ENCODE peak calls at places on chromosomes 6 and 20, in seven cellular contexts. One of them, this sample, is unnamed.

GRCh38 chr6:111657146-111657545 is 51.5 kb upstream of the TRAF3IP2 start:
- DNase-seq in body of pancreas: no peak
- DNase-seq in A549: peak; percentile 20
- DNase-seq in tibial artery: no peak
- DNase-seq in A673: no peak
- DNase-seq in CD8-positive, alpha-beta memory T cell: no peak
- DNase-seq in fibroblast of lung: peak; percentile 75
- DNase-seq in this sample: no peak

GRCh38 chr6:125913864-125914351 is 42.7 kb upstream of the HINT3 start:
- DNase-seq in body of pancreas: no peak
- DNase-seq in A549: peak; percentile 93
- DNase-seq in tibial artery: no peak
- DNase-seq in A673: peak; percentile 88
- DNase-seq in CD8-positive, alpha-beta memory T cell: no peak
- DNase-seq in fibroblast of lung: peak; percentile 95
- DNase-seq in this sample: no peak

GRCh38 chr20:19284400-19285178 is 72.1 kb downstream of the SLC24A3 start:
- DNase-seq in body of pancreas: no peak
- DNase-seq in A549: no peak
- DNase-seq in tibial artery: no peak
- DNase-seq in A673: no peak
- DNase-seq in CD8-positive, alpha-beta memory T cell: no peak
- DNase-seq in fibroblast of lung: no peak
- DNase-seq in this sample: no peak

GRCh38 chr20:2386516-2387179 is 5.9 kb downstream of the TGM6 start:
- DNase-seq in body of pancreas: no peak
- DNase-seq in A549: no peak
- DNase-seq in tibial artery: no peak
- DNase-seq in A673: no peak
- DNase-seq in CD8-positive, alpha-beta memory T cell: no peak
- DNase-seq in fibroblast of lung: peak; percentile 87
- DNase-seq in this sample: no peak

GRCh38 chr6:120805267-120805666 is 529.0 kb downstream of the TBC1D32 start:
- DNase-seq in body of pancreas: no peak
- DNase-seq in A549: no peak
- DNase-seq in tibial artery: no peak
- DNase-seq in A673: no peak
- DNase-seq in CD8-positive, alpha-beta memory T cell: no peak
- DNase-seq in fibroblast of lung: peak; percentile 52
- DNase-seq in this sample: no peak

GRCh38 chr6:170365581-170365980 is 59.0 kb downstream of the FAM120B start:
- DNase-seq in body of pancreas: no peak
- DNase-seq in A549: no peak
- DNase-seq in tibial artery: no peak
- DNase-seq in A673: no peak
- DNase-seq in CD8-positive, alpha-beta memory T cell: no peak
- DNase-seq in fibroblast of lung: no peak
- DNase-seq in this sample: no peak

GRCh38 chr6:45617441-45617840 is 239.7 kb upstream of the SUPT3H start:
- DNase-seq in body of pancreas: no peak
- DNase-seq in A549: no peak
- DNase-seq in tibial artery: no peak
- DNase-seq in A673: no peak
- DNase-seq in CD8-positive, alpha-beta memory T cell: no peak
- DNase-seq in fibroblast of lung: peak; percentile 83
- DNase-seq in this sample: no peak

GRCh38 chr6:129967427-129967826 is 51.0 kb upstream of the L3MBTL3 start:
- DNase-seq in body of pancreas: no peak
- DNase-seq in A549: no peak
- DNase-seq in tibial artery: no peak
- DNase-seq in A673: no peak
- DNase-seq in CD8-positive, alpha-beta memory T cell: no peak
- DNase-seq in fibroblast of lung: no peak
- DNase-seq in this sample: no peak

GRCh38 chr6:13183446-13184088 is 144.8 kb downstream of the TBC1D7 start:
- DNase-seq in body of pancreas: no peak
- DNase-seq in A549: no peak
- DNase-seq in tibial artery: no peak
- DNase-seq in A673: no peak
- DNase-seq in CD8-positive, alpha-beta memory T cell: no peak
- DNase-seq in fibroblast of lung: no peak
- DNase-seq in this sample: no peak

GRCh38 chr20:31363295-31363694 is 5.1 kb upstream of the DEFB118 start:
- DNase-seq in body of pancreas: no peak
- DNase-seq in A549: no peak
- DNase-seq in tibial artery: no peak
- DNase-seq in A673: no peak
- DNase-seq in CD8-positive, alpha-beta memory T cell: no peak
- DNase-seq in fibroblast of lung: no peak
- DNase-seq in this sample: no peak

GRCh38 chr6:129704708-129705107 is 5.3 kb downstream of the ARHGAP18 start:
- DNase-seq in body of pancreas: no peak
- DNase-seq in A549: no peak
- DNase-seq in tibial artery: no peak
- DNase-seq in A673: no peak
- DNase-seq in CD8-positive, alpha-beta memory T cell: no peak
- DNase-seq in fibroblast of lung: no peak
- DNase-seq in this sample: no peak

DNA sequence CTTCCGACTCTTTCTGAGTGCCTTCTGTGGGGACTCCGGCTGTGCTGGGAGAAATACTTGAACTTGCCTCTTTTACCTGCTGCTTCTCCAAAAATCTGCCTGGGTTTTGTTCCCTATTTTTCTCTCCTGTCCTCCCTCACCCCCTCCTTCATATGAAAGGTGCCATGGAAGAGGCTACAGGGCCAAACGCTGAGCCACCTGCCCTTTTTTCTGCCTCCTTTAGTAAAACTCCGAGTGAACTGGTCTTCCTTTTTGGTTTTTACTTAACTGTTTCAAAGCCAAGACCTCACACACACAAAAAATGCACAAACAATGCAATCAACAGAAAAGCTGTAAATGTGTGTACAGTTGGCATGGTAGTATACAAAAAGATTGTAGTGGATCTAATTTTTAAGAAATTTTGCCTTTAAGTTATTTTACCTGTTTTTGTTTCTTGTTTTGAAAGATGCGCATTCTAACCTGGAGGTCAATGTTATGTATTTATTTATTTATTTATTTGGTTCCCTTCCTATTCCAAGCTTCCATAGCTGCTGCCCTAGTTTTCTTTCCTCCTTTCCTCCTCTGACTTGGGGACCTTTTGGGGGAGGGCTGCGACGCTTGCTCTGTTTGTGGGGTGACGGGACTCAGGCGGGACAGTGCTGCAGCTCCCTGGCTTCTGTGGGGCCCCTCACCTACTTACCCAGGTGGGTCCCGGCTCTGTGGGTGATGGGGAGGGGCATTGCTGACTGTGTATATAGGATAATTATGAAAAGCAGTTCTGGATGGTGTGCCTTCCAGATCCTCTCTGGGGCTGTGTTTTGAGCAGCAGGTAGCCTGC is 4.8 kb downstream of the PIM1 start:
- DNase-seq in body of pancreas: no peak
- DNase-seq in A549: no peak
- DNase-seq in tibial artery: no peak
- DNase-seq in A673: no peak
- DNase-seq in CD8-positive, alpha-beta memory T cell: no peak
- DNase-seq in fibroblast of lung: no peak
- DNase-seq in this sample: no peak
- H3K4me1 ChIP-seq in body of pancreas: peaks cover 28% of the 10 kb centered on the region
- H3K4me1 ChIP-seq in A549: peaks cover 11% of the 10 kb centered on the region
- H3K4me1 ChIP-seq in tibial artery: peaks cover 5% of the 10 kb centered on the region
- H3K4me1 ChIP-seq in A673: peaks cover 8% of the 10 kb centered on the region
- H3K4me1 ChIP-seq in CD8-positive, alpha-beta memory T cell: peaks cover 53% of the 10 kb centered on the region
- H3K4me1 ChIP-seq in fibroblast of lung: no peaks in the 10 kb centered on the region
- H3K4me1 ChIP-seq in this sample: peaks cover 47% of the 10 kb centered on the region

GRCh38 chr6:133952815-133953633 is at the start of gene TBPL1:
- DNase-seq in body of pancreas: peak; percentile 90
- DNase-seq in A549: peak; percentile 96
- DNase-seq in tibial artery: peak; percentile 96
- DNase-seq in A673: peak; percentile 98
- DNase-seq in CD8-positive, alpha-beta memory T cell: peak; percentile 86
- DNase-seq in fibroblast of lung: peak; percentile 96
- DNase-seq in this sample: peak; percentile 85

GRCh38 chr6:133948472-133948871 is 4.6 kb upstream of the TBPL1 start:
- DNase-seq in body of pancreas: no peak
- DNase-seq in A549: no peak
- DNase-seq in tibial artery: no peak
- DNase-seq in A673: no peak
- DNase-seq in CD8-positive, alpha-beta memory T cell: no peak
- DNase-seq in fibroblast of lung: no peak
- DNase-seq in this sample: no peak

GRCh38 chr6:133953634-133954415 is 801 bp downstream of the TBPL1 start:
- DNase-seq in body of pancreas: peak; percentile 33
- DNase-seq in A549: no peak
- DNase-seq in tibial artery: no peak
- DNase-seq in A673: no peak
- DNase-seq in CD8-positive, alpha-beta memory T cell: peak; percentile 4
- DNase-seq in fibroblast of lung: no peak
- DNase-seq in this sample: no peak

GRCh38 chr6:133951881-133952814 is 876 bp upstream of the TBPL1 start:
- DNase-seq in body of pancreas: peak; percentile 56
- DNase-seq in A549: peak; percentile 67
- DNase-seq in tibial artery: peak; percentile 74
- DNase-seq in A673: peak; percentile 69
- DNase-seq in CD8-positive, alpha-beta memory T cell: peak; percentile 50
- DNase-seq in fibroblast of lung: peak; percentile 75
- DNase-seq in this sample: peak; percentile 17

DNA sequence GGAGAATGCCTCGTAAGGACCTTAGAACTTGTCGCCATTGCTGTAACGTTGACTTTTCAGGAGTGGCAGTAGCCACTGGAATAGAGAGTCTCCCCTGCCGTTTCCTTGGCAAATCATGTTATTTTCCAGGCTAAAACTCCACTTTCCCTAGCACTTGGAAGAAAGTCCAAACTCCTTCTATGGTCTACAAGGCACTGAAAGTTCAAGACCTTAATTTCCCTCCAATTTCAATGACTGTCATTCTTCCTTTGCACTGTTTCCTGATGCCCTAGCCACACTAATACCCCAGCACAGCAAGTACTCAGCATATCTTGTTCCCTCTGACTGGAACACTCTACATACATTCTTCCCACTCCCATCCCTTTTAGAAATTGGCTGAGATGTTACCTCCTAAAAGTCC is 1.8 kb upstream of the TBPL1 start:
- DNase-seq in body of pancreas: no peak
- DNase-seq in A549: no peak
- DNase-seq in tibial artery: no peak
- DNase-seq in A673: no peak
- DNase-seq in CD8-positive, alpha-beta memory T cell: no peak
- DNase-seq in fibroblast of lung: no peak
- DNase-seq in this sample: no peak
- H3K27ac ChIP-seq in body of pancreas: no peak overlapping the region
- H3K27ac ChIP-seq in A549: peak overlapping the region; percentile 94
- H3K27ac ChIP-seq in tibial artery: peak overlapping the region; percentile 99
- H3K27ac ChIP-seq in A673: no peak overlapping the region
- H3K27ac ChIP-seq in CD8-positive, alpha-beta memory T cell: peak overlapping the region; percentile 75
- H3K27ac ChIP-seq in fibroblast of lung: peak overlapping the region; percentile 95
- H3K27ac ChIP-seq in this sample: peak overlapping the region; percentile 73

DNA sequence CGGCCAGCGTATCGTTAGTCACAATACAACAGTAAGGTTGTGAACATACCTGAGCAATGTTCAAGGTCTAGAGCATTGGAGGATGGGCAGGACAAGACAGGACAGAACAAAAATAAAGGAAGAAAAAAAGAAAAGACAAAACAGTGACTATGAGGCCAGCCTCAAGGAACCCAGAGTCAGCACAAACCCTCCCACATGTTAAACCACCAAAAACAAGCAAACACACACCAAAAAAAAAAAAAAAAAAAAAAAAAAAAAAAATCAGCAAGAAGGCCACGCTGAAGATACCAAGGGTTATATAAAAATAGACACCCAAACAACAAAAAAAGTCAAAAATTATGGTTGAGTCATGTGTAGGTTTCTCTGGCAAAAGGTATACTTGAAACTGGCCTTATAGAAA is 12.8 kb downstream of the MED23 start:
- DNase-seq in body of pancreas: no peak
- DNase-seq in A549: no peak
- DNase-seq in tibial artery: no peak
- DNase-seq in A673: no peak
- DNase-seq in CD8-positive, alpha-beta memory T cell: no peak
- DNase-seq in fibroblast of lung: no peak
- DNase-seq in this sample: no peak
- H3K4me1 ChIP-seq in body of pancreas: no peaks in the 10 kb centered on the region
- H3K4me1 ChIP-seq in A549: no peaks in the 10 kb centered on the region
- H3K4me1 ChIP-seq in tibial artery: no peaks in the 10 kb centered on the region
- H3K4me1 ChIP-seq in A673: no peaks in the 10 kb centered on the region
- H3K4me1 ChIP-seq in CD8-positive, alpha-beta memory T cell: no peaks in the 10 kb centered on the region
- H3K4me1 ChIP-seq in fibroblast of lung: no peaks in the 10 kb centered on the region
- H3K4me1 ChIP-seq in this sample: no peaks in the 10 kb centered on the region

DNA sequence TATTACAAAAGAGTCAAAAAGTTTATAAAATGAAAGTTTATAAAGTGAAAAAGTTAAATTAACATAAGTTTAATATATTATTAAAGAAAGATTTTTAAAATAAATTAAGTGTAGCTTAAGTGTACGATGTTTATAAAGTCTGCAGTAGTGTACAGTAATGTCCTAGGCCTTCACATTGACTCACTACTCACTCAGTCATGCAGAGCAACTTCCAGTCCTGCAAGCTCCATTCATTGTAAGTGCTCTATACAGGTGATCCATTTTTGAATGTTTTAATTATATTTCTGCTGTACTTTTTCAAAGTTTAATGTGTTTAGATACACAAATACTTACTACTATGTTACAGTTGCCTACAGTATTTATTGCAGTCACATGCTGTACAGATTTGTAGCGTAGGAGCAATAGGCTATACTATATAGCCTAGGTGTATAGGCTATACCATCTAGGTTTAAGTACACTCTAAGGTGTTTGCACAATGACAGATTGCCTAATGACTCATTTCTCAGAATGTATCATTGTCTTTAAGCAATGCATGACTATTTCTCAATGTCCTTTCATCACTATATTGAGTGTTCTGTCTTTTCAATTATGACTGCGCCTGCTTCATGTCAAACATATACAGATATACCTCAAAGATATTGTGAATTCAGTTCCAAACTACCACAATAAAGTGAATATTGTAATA is 1110.3 kb upstream of the MAP3K7 start:
- DNase-seq in body of pancreas: no peak
- DNase-seq in A549: no peak
- DNase-seq in tibial artery: no peak
- DNase-seq in A673: no peak
- DNase-seq in CD8-positive, alpha-beta memory T cell: no peak
- DNase-seq in fibroblast of lung: no peak
- DNase-seq in this sample: no peak
- H3K27ac ChIP-seq in body of pancreas: no peak overlapping the region
- H3K27ac ChIP-seq in A549: no peak overlapping the region
- H3K27ac ChIP-seq in tibial artery: no peak overlapping the region
- H3K27ac ChIP-seq in A673: no peak overlapping the region
- H3K27ac ChIP-seq in CD8-positive, alpha-beta memory T cell: no peak overlapping the region
- H3K27ac ChIP-seq in fibroblast of lung: no peak overlapping the region
- H3K27ac ChIP-seq in this sample: no peak overlapping the region

DNA sequence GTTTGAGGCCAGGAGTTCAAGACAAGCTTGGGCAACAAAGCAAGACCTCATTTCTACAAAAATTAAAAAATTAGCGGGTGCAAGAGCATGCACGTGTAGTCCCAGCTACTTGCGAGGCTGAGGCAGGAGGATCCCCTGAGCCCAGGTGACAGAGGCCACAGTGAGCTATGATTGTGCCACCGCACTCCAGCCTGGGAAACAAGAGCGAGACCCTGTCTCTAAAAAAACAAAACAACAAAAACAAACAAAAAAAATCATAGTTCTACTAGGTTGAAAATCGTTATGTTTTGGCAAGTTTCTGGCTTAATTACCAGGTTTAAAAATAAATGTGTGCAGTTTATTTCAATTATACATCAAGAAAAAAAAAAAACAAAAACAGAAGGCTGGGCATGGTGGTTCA is 2.6 kb downstream of the EIF2S2 start:
- DNase-seq in body of pancreas: no peak
- DNase-seq in A549: no peak
- DNase-seq in tibial artery: no peak
- DNase-seq in A673: no peak
- DNase-seq in CD8-positive, alpha-beta memory T cell: no peak
- DNase-seq in fibroblast of lung: no peak
- DNase-seq in this sample: no peak
- H3K4me1 ChIP-seq in body of pancreas: peaks cover 50% of the 10 kb centered on the region
- H3K4me1 ChIP-seq in A549: peaks cover 41% of the 10 kb centered on the region
- H3K4me1 ChIP-seq in tibial artery: peaks cover 11% of the 10 kb centered on the region
- H3K4me1 ChIP-seq in A673: peaks cover 25% of the 10 kb centered on the region
- H3K4me1 ChIP-seq in CD8-positive, alpha-beta memory T cell: peaks cover 58% of the 10 kb centered on the region
- H3K4me1 ChIP-seq in fibroblast of lung: peaks cover 4% of the 10 kb centered on the region
- H3K4me1 ChIP-seq in this sample: peaks cover 23% of the 10 kb centered on the region